ENCODE peak calls at places on chromosomes 6 and 20, in nine cellular contexts. K, Q, A, X, N, F, R, S and D are unnamed samples.

GRCh38 chr20:38147166-38147565 is 17.9 kb downstream of the TGM2 start:
- DNase-seq in N (no peak), A (no peak), X (no peak), R (no peak), Q (no peak), F (no peak), S (no peak), K (no peak), D (no peak)

GRCh38 chr6:39330476-39330875 is 8.0 kb upstream of the KCNK16 start:
- DNase-seq in N (no peak), A (no peak), K (peak; percentile 76), X (no peak), F (no peak), R (no peak), S (no peak), Q (no peak), D (no peak)

GRCh38 chr6:83221302-83221701 is 28.1 kb downstream of the RWDD2A start:
- DNase-seq in X (no peak), K (no peak), F (no peak), A (no peak), S (no peak), N (no peak), R (no peak), Q (no peak), D (no peak)

GRCh38 chr20:51346686-51347485 is 195.6 kb downstream of the NFATC2 start:
- DNase-seq in F (peak; percentile 91), N (no peak), Q (no peak), S (no peak), A (no peak), K (no peak), R (no peak), X (no peak), D (no peak)

GRCh38 chr6:20688710-20689500 is 154.6 kb downstream of the CDKAL1 start:
- DNase-seq in N (no peak), Q (peak; percentile 24), R (peak; percentile 33), A (no peak), X (peak; percentile 37), K (no peak), F (peak; percentile 58), S (no peak), D (no peak)

GRCh38 chr6:137216106-137216505 is 3.1 kb downstream of the IFNGR1 start:
- DNase-seq in S (no peak), K (no peak), R (no peak), A (no peak), N (no peak), F (peak; percentile 52), X (no peak), Q (no peak), D (no peak)

GRCh38 chr6:22717906-22718305 is 148.5 kb downstream of the HDGFL1 start:
- DNase-seq in F (no peak), S (no peak), X (no peak), R (no peak), A (peak; percentile 51), K (no peak), Q (peak; percentile 84), N (no peak), D (no peak)

GRCh38 chr6:46940433-46941226 is 18.9 kb upstream of the ADGRF5 start:
- DNase-seq in X (no peak), F (no peak), Q (peak; percentile 54), A (no peak), R (no peak), N (no peak), K (no peak), S (no peak), D (no peak)

GRCh38 chr20:5510446-5510845 is 193.7 kb upstream of the PROKR2 start:
- DNase-seq in X (no peak), K (no peak), Q (no peak), N (peak; percentile 13), A (no peak), R (no peak), S (no peak), F (no peak), D (no peak)

GRCh38 chr6:35181313-35181932 is 32.3 kb upstream of the SCUBE3 start:
- DNase-seq in Q (no peak), R (no peak), A (no peak), N (no peak), X (no peak), K (no peak), F (peak; percentile 60), S (no peak), D (no peak)

GRCh38 chr6:92122746-92123145 is 1296.6 kb downstream of the EPHA7 start:
- DNase-seq in X (no peak), F (no peak), N (no peak), K (peak; percentile 7), R (no peak), A (no peak), Q (peak; percentile 30), S (no peak), D (peak; percentile 0)